ENCODE peak calls at places on chromosomes 7 and 10, in five cellular contexts. One of them, this sample, is unnamed.

GRCh38 chr7:106062006-106062405 is 50.1 kb downstream of the SYPL1 start:
- DNase-seq in pulmonary artery endothelial cell: no peak
- DNase-seq in testis: no peak
- DNase-seq in fibroblast of villous mesenchyme: no peak
- DNase-seq in hypothalamus: no peak
- DNase-seq in this sample: no peak

GRCh38 chr7:107370816-107371215 is 99.0 kb upstream of the GPR22 start:
- DNase-seq in testis: no peak
- DNase-seq in pulmonary artery endothelial cell: no peak
- DNase-seq in fibroblast of villous mesenchyme: no peak
- DNase-seq in hypothalamus: no peak
- DNase-seq in this sample: no peak

GRCh38 chr7:78434281-78434680 is 635.7 kb downstream of the PHTF2 start:
- DNase-seq in testis: no peak
- DNase-seq in fibroblast of villous mesenchyme: no peak
- DNase-seq in pulmonary artery endothelial cell: no peak
- DNase-seq in hypothalamus: no peak
- DNase-seq in this sample: no peak

GRCh38 chr7:131898418-131898817 is 342.0 kb upstream of the PODXL start:
- DNase-seq in fibroblast of villous mesenchyme: no peak
- DNase-seq in pulmonary artery endothelial cell: no peak
- DNase-seq in testis: no peak
- DNase-seq in hypothalamus: no peak
- DNase-seq in this sample: no peak

GRCh38 chr10:35928017-35928619 is 286.0 kb upstream of the FZD8 start:
- DNase-seq in hypothalamus: no peak
- DNase-seq in pulmonary artery endothelial cell: no peak
- DNase-seq in testis: no peak
- DNase-seq in fibroblast of villous mesenchyme: no peak
- DNase-seq in this sample: no peak

GRCh38 chr7:73738220-73738611 is 386 bp downstream of the ABHD11 start:
- DNase-seq in pulmonary artery endothelial cell: no peak
- DNase-seq in hypothalamus: peak
- DNase-seq in testis: peak
- DNase-seq in fibroblast of villous mesenchyme: peak
- DNase-seq in this sample: no peak

GRCh38 chr10:110336111-110336721 is 31.5 kb upstream of the SMNDC1 start:
- DNase-seq in fibroblast of villous mesenchyme: peak
- DNase-seq in testis: peak
- DNase-seq in hypothalamus: no peak
- DNase-seq in pulmonary artery endothelial cell: peak
- DNase-seq in this sample: no peak

GRCh38 chr10:3229815-3230214 is 57.2 kb upstream of the PITRM1 start:
- DNase-seq in testis: no peak
- DNase-seq in fibroblast of villous mesenchyme: no peak
- DNase-seq in hypothalamus: no peak
- DNase-seq in pulmonary artery endothelial cell: no peak
- DNase-seq in this sample: no peak

GRCh38 chr7:14570750-14571607 is 331.6 kb downstream of the DGKB start:
- DNase-seq in testis: no peak
- DNase-seq in pulmonary artery endothelial cell: no peak
- DNase-seq in hypothalamus: no peak
- DNase-seq in fibroblast of villous mesenchyme: no peak
- DNase-seq in this sample: no peak

GRCh38 chr7:36658603-36659516 is 65.4 kb downstream of the AOAH start:
- DNase-seq in testis: no peak
- DNase-seq in pulmonary artery endothelial cell: no peak
- DNase-seq in hypothalamus: no peak
- DNase-seq in fibroblast of villous mesenchyme: peak
- DNase-seq in this sample: no peak

GRCh38 chr7:28041508-28042314 is 138.9 kb downstream of the JAZF1 start:
- DNase-seq in hypothalamus: no peak
- DNase-seq in testis: no peak
- DNase-seq in pulmonary artery endothelial cell: no peak
- DNase-seq in fibroblast of villous mesenchyme: peak
- DNase-seq in this sample: no peak

GRCh38 chr10:121702351-121703320 is 104.4 kb upstream of the FGFR2 start:
- DNase-seq in pulmonary artery endothelial cell: no peak
- DNase-seq in testis: no peak
- DNase-seq in fibroblast of villous mesenchyme: peak
- DNase-seq in hypothalamus: no peak
- DNase-seq in this sample: no peak

GRCh38 chr7:150450491-150450992 is at the start of gene GIMAP8:
- DNase-seq in testis: peak
- DNase-seq in fibroblast of villous mesenchyme: no peak
- DNase-seq in pulmonary artery endothelial cell: peak
- DNase-seq in hypothalamus: no peak
- DNase-seq in this sample: no peak

GRCh38 chr10:44968101-44968886 is 8.7 kb downstream of the RASSF4 start:
- DNase-seq in pulmonary artery endothelial cell: no peak
- DNase-seq in testis: peak
- DNase-seq in fibroblast of villous mesenchyme: peak
- DNase-seq in hypothalamus: no peak
- DNase-seq in this sample: no peak

GRCh38 chr10:27504897-27505457 is 873 bp downstream of the RAB18 start:
- DNase-seq in testis: no peak
- DNase-seq in pulmonary artery endothelial cell: no peak
- DNase-seq in fibroblast of villous mesenchyme: peak
- DNase-seq in hypothalamus: no peak
- DNase-seq in this sample: no peak

GRCh38 chr10:77771851-77772250 is 134.2 kb upstream of the KCNMA1 start:
- DNase-seq in pulmonary artery endothelial cell: no peak
- DNase-seq in fibroblast of villous mesenchyme: no peak
- DNase-seq in hypothalamus: no peak
- DNase-seq in testis: no peak
- DNase-seq in this sample: no peak

GRCh38 chr10:3775671-3776551 is 9.1 kb downstream of the KLF6 start:
- DNase-seq in testis: no peak
- DNase-seq in hypothalamus: no peak
- DNase-seq in fibroblast of villous mesenchyme: peak
- DNase-seq in pulmonary artery endothelial cell: no peak
- DNase-seq in this sample: peak